ENCODE peak calls at places on chromosomes 16 and 17, in nine cellular contexts. One of them, this sample, is unnamed.

GRCh38 chr17:59093145-59093701 is 13.5 kb downstream of the TRIM37 start:
- DNase-seq in foreskin fibroblast: no peak
- DNase-seq in retina: no peak
- DNase-seq in DMS53: no peak
- DNase-seq in mucosa of gallbladder: no peak
- DNase-seq in HFFc6: no peak
- DNase-seq in HEK293T: no peak
- DNase-seq in A549: no peak
- DNase-seq in activated naive CD8-positive, alpha-beta T cell treated with anti-CD3 and anti-CD28 coated beads for 36 hours: no peak
- DNase-seq in this sample: no peak

GRCh38 chr17:382644-383533 is 30.3 kb upstream of the RPH3AL start:
- DNase-seq in HEK293T: no peak
- DNase-seq in HFFc6: peak
- DNase-seq in retina: peak
- DNase-seq in DMS53: peak
- DNase-seq in activated naive CD8-positive, alpha-beta T cell treated with anti-CD3 and anti-CD28 coated beads for 36 hours: no peak
- DNase-seq in foreskin fibroblast: peak
- DNase-seq in mucosa of gallbladder: no peak
- DNase-seq in A549: peak
- DNase-seq in this sample: peak

GRCh38 chr16:3672571-3673041 is 18.1 kb downstream of the DNASE1 start:
- DNase-seq in HEK293T: no peak
- DNase-seq in foreskin fibroblast: no peak
- DNase-seq in DMS53: no peak
- DNase-seq in A549: no peak
- DNase-seq in HFFc6: no peak
- DNase-seq in activated naive CD8-positive, alpha-beta T cell treated with anti-CD3 and anti-CD28 coated beads for 36 hours: no peak
- DNase-seq in mucosa of gallbladder: no peak
- DNase-seq in retina: no peak
- DNase-seq in this sample: no peak

GRCh38 chr16:17431012-17431411 is 39.7 kb downstream of the XYLT1 start:
- DNase-seq in A549: no peak
- DNase-seq in HFFc6: peak
- DNase-seq in mucosa of gallbladder: no peak
- DNase-seq in retina: no peak
- DNase-seq in DMS53: no peak
- DNase-seq in activated naive CD8-positive, alpha-beta T cell treated with anti-CD3 and anti-CD28 coated beads for 36 hours: no peak
- DNase-seq in HEK293T: no peak
- DNase-seq in foreskin fibroblast: peak
- DNase-seq in this sample: no peak

GRCh38 chr17:49193513-49194296 is 16.7 kb downstream of the GNGT2 start:
- DNase-seq in HFFc6: peak
- DNase-seq in mucosa of gallbladder: peak
- DNase-seq in retina: peak
- DNase-seq in activated naive CD8-positive, alpha-beta T cell treated with anti-CD3 and anti-CD28 coated beads for 36 hours: no peak
- DNase-seq in DMS53: peak
- DNase-seq in HEK293T: peak
- DNase-seq in foreskin fibroblast: peak
- DNase-seq in A549: peak
- DNase-seq in this sample: peak

GRCh38 chr16:28263305-28263704 is 29.0 kb upstream of the SBK1 start:
- DNase-seq in retina: no peak
- DNase-seq in activated naive CD8-positive, alpha-beta T cell treated with anti-CD3 and anti-CD28 coated beads for 36 hours: no peak
- DNase-seq in foreskin fibroblast: no peak
- DNase-seq in A549: no peak
- DNase-seq in HFFc6: no peak
- DNase-seq in HEK293T: no peak
- DNase-seq in mucosa of gallbladder: no peak
- DNase-seq in DMS53: no peak
- DNase-seq in this sample: no peak

GRCh38 chr16:17227278-17227677 is 243.5 kb downstream of the XYLT1 start:
- DNase-seq in mucosa of gallbladder: no peak
- DNase-seq in HFFc6: no peak
- DNase-seq in retina: no peak
- DNase-seq in DMS53: no peak
- DNase-seq in HEK293T: no peak
- DNase-seq in activated naive CD8-positive, alpha-beta T cell treated with anti-CD3 and anti-CD28 coated beads for 36 hours: no peak
- DNase-seq in foreskin fibroblast: no peak
- DNase-seq in A549: no peak
- DNase-seq in this sample: no peak

GRCh38 chr16:26261621-26262020 is 569.9 kb downstream of the HS3ST4 start:
- DNase-seq in A549: no peak
- DNase-seq in HFFc6: no peak
- DNase-seq in retina: no peak
- DNase-seq in foreskin fibroblast: no peak
- DNase-seq in HEK293T: no peak
- DNase-seq in mucosa of gallbladder: no peak
- DNase-seq in activated naive CD8-positive, alpha-beta T cell treated with anti-CD3 and anti-CD28 coated beads for 36 hours: no peak
- DNase-seq in DMS53: no peak
- DNase-seq in this sample: no peak

GRCh38 chr17:47789611-47790520 is 31.7 kb downstream of the OSBPL7 start:
- DNase-seq in retina: peak
- DNase-seq in HFFc6: peak
- DNase-seq in DMS53: peak
- DNase-seq in activated naive CD8-positive, alpha-beta T cell treated with anti-CD3 and anti-CD28 coated beads for 36 hours: peak
- DNase-seq in HEK293T: peak
- DNase-seq in mucosa of gallbladder: peak
- DNase-seq in foreskin fibroblast: peak
- DNase-seq in A549: peak
- DNase-seq in this sample: peak

GRCh38 chr17:69961488-69962145 is 113.4 kb upstream of the KCNJ16 start:
- DNase-seq in foreskin fibroblast: no peak
- DNase-seq in HEK293T: peak
- DNase-seq in HFFc6: no peak
- DNase-seq in A549: no peak
- DNase-seq in retina: no peak
- DNase-seq in mucosa of gallbladder: peak
- DNase-seq in DMS53: peak
- DNase-seq in activated naive CD8-positive, alpha-beta T cell treated with anti-CD3 and anti-CD28 coated beads for 36 hours: no peak
- DNase-seq in this sample: peak

GRCh38 chr17:51487947-51488346 is 227.6 kb downstream of the UTP18 start:
- DNase-seq in HFFc6: no peak
- DNase-seq in mucosa of gallbladder: no peak
- DNase-seq in foreskin fibroblast: no peak
- DNase-seq in A549: peak
- DNase-seq in DMS53: peak
- DNase-seq in activated naive CD8-positive, alpha-beta T cell treated with anti-CD3 and anti-CD28 coated beads for 36 hours: peak
- DNase-seq in HEK293T: peak
- DNase-seq in retina: no peak
- DNase-seq in this sample: peak

GRCh38 chr16:88688013-88688778 is 1.9 kb upstream of the SNAI3 start:
- DNase-seq in A549: no peak
- DNase-seq in mucosa of gallbladder: peak
- DNase-seq in DMS53: peak
- DNase-seq in HEK293T: no peak
- DNase-seq in HFFc6: no peak
- DNase-seq in foreskin fibroblast: no peak
- DNase-seq in activated naive CD8-positive, alpha-beta T cell treated with anti-CD3 and anti-CD28 coated beads for 36 hours: no peak
- DNase-seq in retina: no peak
- DNase-seq in this sample: peak

GRCh38 chr16:74052006-74052405 is 244.6 kb upstream of the PSMD7 start:
- DNase-seq in DMS53: no peak
- DNase-seq in retina: no peak
- DNase-seq in HEK293T: no peak
- DNase-seq in activated naive CD8-positive, alpha-beta T cell treated with anti-CD3 and anti-CD28 coated beads for 36 hours: no peak
- DNase-seq in A549: no peak
- DNase-seq in mucosa of gallbladder: no peak
- DNase-seq in HFFc6: no peak
- DNase-seq in foreskin fibroblast: no peak
- DNase-seq in this sample: no peak

GRCh38 chr16:27529962-27530361 is 19.8 kb downstream of the GTF3C1 start:
- DNase-seq in HEK293T: no peak
- DNase-seq in HFFc6: peak
- DNase-seq in foreskin fibroblast: peak
- DNase-seq in DMS53: no peak
- DNase-seq in retina: no peak
- DNase-seq in activated naive CD8-positive, alpha-beta T cell treated with anti-CD3 and anti-CD28 coated beads for 36 hours: no peak
- DNase-seq in mucosa of gallbladder: no peak
- DNase-seq in A549: no peak
- DNase-seq in this sample: peak

GRCh38 chr17:39209317-39210092 is 9.4 kb downstream of the RPL19 start:
- DNase-seq in A549: no peak
- DNase-seq in HFFc6: peak
- DNase-seq in HEK293T: no peak
- DNase-seq in mucosa of gallbladder: peak
- DNase-seq in retina: peak
- DNase-seq in DMS53: peak
- DNase-seq in activated naive CD8-positive, alpha-beta T cell treated with anti-CD3 and anti-CD28 coated beads for 36 hours: peak
- DNase-seq in foreskin fibroblast: peak
- DNase-seq in this sample: peak

GRCh38 chr17:79073706-79074088 is 927 bp upstream of the ENGASE start:
- DNase-seq in foreskin fibroblast: no peak
- DNase-seq in HEK293T: no peak
- DNase-seq in activated naive CD8-positive, alpha-beta T cell treated with anti-CD3 and anti-CD28 coated beads for 36 hours: no peak
- DNase-seq in A549: no peak
- DNase-seq in retina: no peak
- DNase-seq in DMS53: no peak
- DNase-seq in HFFc6: no peak
- DNase-seq in mucosa of gallbladder: no peak
- DNase-seq in this sample: no peak

GRCh38 chr17:46109603-46110189 is 83.5 kb downstream of the KANSL1 start:
- DNase-seq in foreskin fibroblast: no peak
- DNase-seq in activated naive CD8-positive, alpha-beta T cell treated with anti-CD3 and anti-CD28 coated beads for 36 hours: no peak
- DNase-seq in A549: no peak
- DNase-seq in HFFc6: no peak
- DNase-seq in HEK293T: no peak
- DNase-seq in DMS53: peak
- DNase-seq in retina: no peak
- DNase-seq in mucosa of gallbladder: no peak
- DNase-seq in this sample: no peak

GRCh38 chr16:85331685-85332084 is 219.4 kb upstream of the CIBAR2 start:
- DNase-seq in DMS53: no peak
- DNase-seq in activated naive CD8-positive, alpha-beta T cell treated with anti-CD3 and anti-CD28 coated beads for 36 hours: no peak
- DNase-seq in mucosa of gallbladder: no peak
- DNase-seq in HEK293T: no peak
- DNase-seq in foreskin fibroblast: no peak
- DNase-seq in A549: no peak
- DNase-seq in retina: no peak
- DNase-seq in HFFc6: no peak
- DNase-seq in this sample: peak

GRCh38 chr17:64024781-64025731 is 4.6 kb upstream of the ICAM2 start:
- DNase-seq in A549: no peak
- DNase-seq in DMS53: peak
- DNase-seq in foreskin fibroblast: peak
- DNase-seq in activated naive CD8-positive, alpha-beta T cell treated with anti-CD3 and anti-CD28 coated beads for 36 hours: peak
- DNase-seq in HFFc6: peak
- DNase-seq in HEK293T: no peak
- DNase-seq in mucosa of gallbladder: no peak
- DNase-seq in retina: peak
- DNase-seq in this sample: no peak

GRCh38 chr17:4157618-4158333 is 14.8 kb downstream of the CYB5D2 start:
- DNase-seq in mucosa of gallbladder: no peak
- DNase-seq in foreskin fibroblast: no peak
- DNase-seq in DMS53: no peak
- DNase-seq in HEK293T: no peak
- DNase-seq in retina: no peak
- DNase-seq in A549: no peak
- DNase-seq in HFFc6: no peak
- DNase-seq in activated naive CD8-positive, alpha-beta T cell treated with anti-CD3 and anti-CD28 coated beads for 36 hours: no peak
- DNase-seq in this sample: no peak

GRCh38 chr17:58278661-58279015 is 2.1 kb downstream of the MPO start:
- DNase-seq in foreskin fibroblast: peak
- DNase-seq in A549: no peak
- DNase-seq in activated naive CD8-positive, alpha-beta T cell treated with anti-CD3 and anti-CD28 coated beads for 36 hours: no peak
- DNase-seq in retina: no peak
- DNase-seq in HFFc6: no peak
- DNase-seq in DMS53: peak
- DNase-seq in mucosa of gallbladder: no peak
- DNase-seq in HEK293T: peak
- DNase-seq in this sample: no peak

GRCh38 chr16:30457743-30458560 is 12.3 kb upstream of the SEPHS2 start:
- DNase-seq in DMS53: no peak
- DNase-seq in A549: no peak
- DNase-seq in foreskin fibroblast: no peak
- DNase-seq in HFFc6: no peak
- DNase-seq in mucosa of gallbladder: no peak
- DNase-seq in retina: no peak
- DNase-seq in activated naive CD8-positive, alpha-beta T cell treated with anti-CD3 and anti-CD28 coated beads for 36 hours: no peak
- DNase-seq in HEK293T: no peak
- DNase-seq in this sample: no peak

GRCh38 chr16:57380671-57381462 is 8.6 kb downstream of the CX3CL1 start:
- DNase-seq in foreskin fibroblast: peak
- DNase-seq in A549: peak
- DNase-seq in retina: no peak
- DNase-seq in DMS53: peak
- DNase-seq in activated naive CD8-positive, alpha-beta T cell treated with anti-CD3 and anti-CD28 coated beads for 36 hours: no peak
- DNase-seq in mucosa of gallbladder: peak
- DNase-seq in HFFc6: peak
- DNase-seq in HEK293T: no peak
- DNase-seq in this sample: peak

GRCh38 chr16:23469814-23470213 is 16.8 kb upstream of the COG7 start:
- DNase-seq in mucosa of gallbladder: no peak
- DNase-seq in HFFc6: peak
- DNase-seq in activated naive CD8-positive, alpha-beta T cell treated with anti-CD3 and anti-CD28 coated beads for 36 hours: no peak
- DNase-seq in foreskin fibroblast: peak
- DNase-seq in retina: no peak
- DNase-seq in A549: peak
- DNase-seq in DMS53: peak
- DNase-seq in HEK293T: no peak
- DNase-seq in this sample: peak

GRCh38 chr16:17320009-17320408 is 150.8 kb downstream of the XYLT1 start:
- DNase-seq in DMS53: no peak
- DNase-seq in HFFc6: no peak
- DNase-seq in foreskin fibroblast: no peak
- DNase-seq in retina: no peak
- DNase-seq in HEK293T: no peak
- DNase-seq in activated naive CD8-positive, alpha-beta T cell treated with anti-CD3 and anti-CD28 coated beads for 36 hours: no peak
- DNase-seq in mucosa of gallbladder: no peak
- DNase-seq in A549: no peak
- DNase-seq in this sample: no peak